ENCODE peak calls at places on chromosomes 12 and 14, in ten cellular contexts. One of them, this sample, is unnamed.

GRCh38 chr14:83559721-83560120 is 1970.2 kb upstream of the FLRT2 start:
- DNase-seq in islet precursor cell: no peak
- DNase-seq in smooth muscle cell of the brain vasculature: no peak
- DNase-seq in NCI-H1048: no peak
- DNase-seq in heart left ventricle: no peak
- DNase-seq in amniotic stem cell: no peak
- DNase-seq in tibial artery: no peak
- DNase-seq in activated T-helper 1 cell treated with anti-CD3 and anti-CD28 coated beads, Interleukin-12 subunit alpha, Interleukin-12 subunit beta, Interleukin-2, Interleukin-4 antibody, amounts not matched to agents 30 ng/mL and 10 ng/mL and 1 ng/mL, durations not matched to agents 14 hours and 24 hours and 36 hours: no peak
- DNase-seq in GM12865: no peak
- DNase-seq in psoas muscle: no peak
- DNase-seq in this sample: no peak

GRCh38 chr14:59246566-59246965 is 58.1 kb downstream of the DAAM1 start:
- DNase-seq in islet precursor cell: no peak
- DNase-seq in smooth muscle cell of the brain vasculature: no peak
- DNase-seq in NCI-H1048: no peak
- DNase-seq in heart left ventricle: no peak
- DNase-seq in amniotic stem cell: no peak
- DNase-seq in tibial artery: no peak
- DNase-seq in activated T-helper 1 cell treated with anti-CD3 and anti-CD28 coated beads, Interleukin-12 subunit alpha, Interleukin-12 subunit beta, Interleukin-2, Interleukin-4 antibody, amounts not matched to agents 30 ng/mL and 10 ng/mL and 1 ng/mL, durations not matched to agents 14 hours and 24 hours and 36 hours: no peak
- DNase-seq in GM12865: no peak
- DNase-seq in psoas muscle: no peak
- DNase-seq in this sample: no peak

GRCh38 chr12:2161478-2161877 is 108.7 kb downstream of the CACNA1C start:
- DNase-seq in islet precursor cell: no peak
- DNase-seq in smooth muscle cell of the brain vasculature: no peak
- DNase-seq in NCI-H1048: no peak
- DNase-seq in heart left ventricle: peak
- DNase-seq in amniotic stem cell: no peak
- DNase-seq in tibial artery: peak
- DNase-seq in activated T-helper 1 cell treated with anti-CD3 and anti-CD28 coated beads, Interleukin-12 subunit alpha, Interleukin-12 subunit beta, Interleukin-2, Interleukin-4 antibody, amounts not matched to agents 30 ng/mL and 10 ng/mL and 1 ng/mL, durations not matched to agents 14 hours and 24 hours and 36 hours: no peak
- DNase-seq in GM12865: no peak
- DNase-seq in psoas muscle: peak
- DNase-seq in this sample: no peak

GRCh38 chr14:105867961-105868599 is 341.7 kb downstream of the TMEM121 start:
- DNase-seq in islet precursor cell: peak
- DNase-seq in smooth muscle cell of the brain vasculature: no peak
- DNase-seq in NCI-H1048: no peak
- DNase-seq in heart left ventricle: peak
- DNase-seq in amniotic stem cell: no peak
- DNase-seq in tibial artery: peak
- DNase-seq in activated T-helper 1 cell treated with anti-CD3 and anti-CD28 coated beads, Interleukin-12 subunit alpha, Interleukin-12 subunit beta, Interleukin-2, Interleukin-4 antibody, amounts not matched to agents 30 ng/mL and 10 ng/mL and 1 ng/mL, durations not matched to agents 14 hours and 24 hours and 36 hours: no peak
- DNase-seq in GM12865: no peak
- DNase-seq in psoas muscle: no peak
- DNase-seq in this sample: no peak

GRCh38 chr14:95192306-95192705 is 35.0 kb upstream of the DICER1 start:
- DNase-seq in islet precursor cell: peak
- DNase-seq in smooth muscle cell of the brain vasculature: no peak
- DNase-seq in NCI-H1048: no peak
- DNase-seq in heart left ventricle: no peak
- DNase-seq in amniotic stem cell: no peak
- DNase-seq in tibial artery: no peak
- DNase-seq in activated T-helper 1 cell treated with anti-CD3 and anti-CD28 coated beads, Interleukin-12 subunit alpha, Interleukin-12 subunit beta, Interleukin-2, Interleukin-4 antibody, amounts not matched to agents 30 ng/mL and 10 ng/mL and 1 ng/mL, durations not matched to agents 14 hours and 24 hours and 36 hours: no peak
- DNase-seq in GM12865: no peak
- DNase-seq in psoas muscle: no peak
- DNase-seq in this sample: no peak

GRCh38 chr14:79395061-79395460 is 816.2 kb downstream of the DIO2 start:
- DNase-seq in islet precursor cell: no peak
- DNase-seq in smooth muscle cell of the brain vasculature: no peak
- DNase-seq in NCI-H1048: no peak
- DNase-seq in heart left ventricle: no peak
- DNase-seq in amniotic stem cell: no peak
- DNase-seq in tibial artery: no peak
- DNase-seq in activated T-helper 1 cell treated with anti-CD3 and anti-CD28 coated beads, Interleukin-12 subunit alpha, Interleukin-12 subunit beta, Interleukin-2, Interleukin-4 antibody, amounts not matched to agents 30 ng/mL and 10 ng/mL and 1 ng/mL, durations not matched to agents 14 hours and 24 hours and 36 hours: no peak
- DNase-seq in GM12865: no peak
- DNase-seq in psoas muscle: no peak
- DNase-seq in this sample: no peak

GRCh38 chr14:95533822-95534221 is 1.0 kb upstream of the GLRX5 start:
- DNase-seq in islet precursor cell: no peak
- DNase-seq in smooth muscle cell of the brain vasculature: no peak
- DNase-seq in NCI-H1048: no peak
- DNase-seq in heart left ventricle: no peak
- DNase-seq in amniotic stem cell: no peak
- DNase-seq in tibial artery: no peak
- DNase-seq in activated T-helper 1 cell treated with anti-CD3 and anti-CD28 coated beads, Interleukin-12 subunit alpha, Interleukin-12 subunit beta, Interleukin-2, Interleukin-4 antibody, amounts not matched to agents 30 ng/mL and 10 ng/mL and 1 ng/mL, durations not matched to agents 14 hours and 24 hours and 36 hours: no peak
- DNase-seq in GM12865: peak
- DNase-seq in psoas muscle: peak
- DNase-seq in this sample: no peak

GRCh38 chr12:73221836-73222235 is 949.7 kb downstream of the TRHDE start:
- DNase-seq in islet precursor cell: no peak
- DNase-seq in smooth muscle cell of the brain vasculature: no peak
- DNase-seq in NCI-H1048: no peak
- DNase-seq in heart left ventricle: no peak
- DNase-seq in amniotic stem cell: no peak
- DNase-seq in tibial artery: no peak
- DNase-seq in activated T-helper 1 cell treated with anti-CD3 and anti-CD28 coated beads, Interleukin-12 subunit alpha, Interleukin-12 subunit beta, Interleukin-2, Interleukin-4 antibody, amounts not matched to agents 30 ng/mL and 10 ng/mL and 1 ng/mL, durations not matched to agents 14 hours and 24 hours and 36 hours: no peak
- DNase-seq in GM12865: no peak
- DNase-seq in psoas muscle: no peak
- DNase-seq in this sample: no peak

GRCh38 chr12:105992849-105993740 is 145.7 kb downstream of the NUAK1 start:
- DNase-seq in islet precursor cell: no peak
- DNase-seq in smooth muscle cell of the brain vasculature: no peak
- DNase-seq in NCI-H1048: no peak
- DNase-seq in heart left ventricle: no peak
- DNase-seq in amniotic stem cell: no peak
- DNase-seq in tibial artery: no peak
- DNase-seq in activated T-helper 1 cell treated with anti-CD3 and anti-CD28 coated beads, Interleukin-12 subunit alpha, Interleukin-12 subunit beta, Interleukin-2, Interleukin-4 antibody, amounts not matched to agents 30 ng/mL and 10 ng/mL and 1 ng/mL, durations not matched to agents 14 hours and 24 hours and 36 hours: no peak
- DNase-seq in GM12865: no peak
- DNase-seq in psoas muscle: no peak
- DNase-seq in this sample: no peak

GRCh38 chr12:78121969-78122610 is 291.4 kb downstream of the NAV3 start:
- DNase-seq in islet precursor cell: peak
- DNase-seq in smooth muscle cell of the brain vasculature: peak
- DNase-seq in NCI-H1048: no peak
- DNase-seq in heart left ventricle: no peak
- DNase-seq in amniotic stem cell: no peak
- DNase-seq in tibial artery: no peak
- DNase-seq in activated T-helper 1 cell treated with anti-CD3 and anti-CD28 coated beads, Interleukin-12 subunit alpha, Interleukin-12 subunit beta, Interleukin-2, Interleukin-4 antibody, amounts not matched to agents 30 ng/mL and 10 ng/mL and 1 ng/mL, durations not matched to agents 14 hours and 24 hours and 36 hours: no peak
- DNase-seq in GM12865: no peak
- DNase-seq in psoas muscle: no peak
- DNase-seq in this sample: no peak

GRCh38 chr12:120394483-120395367 is 25.8 kb upstream of the MSI1 start:
- DNase-seq in islet precursor cell: peak
- DNase-seq in smooth muscle cell of the brain vasculature: no peak
- DNase-seq in NCI-H1048: no peak
- DNase-seq in heart left ventricle: no peak
- DNase-seq in amniotic stem cell: no peak
- DNase-seq in tibial artery: no peak
- DNase-seq in activated T-helper 1 cell treated with anti-CD3 and anti-CD28 coated beads, Interleukin-12 subunit alpha, Interleukin-12 subunit beta, Interleukin-2, Interleukin-4 antibody, amounts not matched to agents 30 ng/mL and 10 ng/mL and 1 ng/mL, durations not matched to agents 14 hours and 24 hours and 36 hours: no peak
- DNase-seq in GM12865: no peak
- DNase-seq in psoas muscle: no peak
- DNase-seq in this sample: no peak

GRCh38 chr12:46585854-46586621 is 213.5 kb upstream of the SLC38A2 start:
- DNase-seq in islet precursor cell: peak
- DNase-seq in smooth muscle cell of the brain vasculature: peak
- DNase-seq in NCI-H1048: no peak
- DNase-seq in heart left ventricle: no peak
- DNase-seq in amniotic stem cell: no peak
- DNase-seq in tibial artery: no peak
- DNase-seq in activated T-helper 1 cell treated with anti-CD3 and anti-CD28 coated beads, Interleukin-12 subunit alpha, Interleukin-12 subunit beta, Interleukin-2, Interleukin-4 antibody, amounts not matched to agents 30 ng/mL and 10 ng/mL and 1 ng/mL, durations not matched to agents 14 hours and 24 hours and 36 hours: peak
- DNase-seq in GM12865: peak
- DNase-seq in psoas muscle: no peak
- DNase-seq in this sample: peak

GRCh38 chr12:31004666-31005065 is 69.0 kb upstream of the DDX11 start:
- DNase-seq in islet precursor cell: peak
- DNase-seq in smooth muscle cell of the brain vasculature: no peak
- DNase-seq in NCI-H1048: no peak
- DNase-seq in heart left ventricle: peak
- DNase-seq in amniotic stem cell: no peak
- DNase-seq in tibial artery: no peak
- DNase-seq in activated T-helper 1 cell treated with anti-CD3 and anti-CD28 coated beads, Interleukin-12 subunit alpha, Interleukin-12 subunit beta, Interleukin-2, Interleukin-4 antibody, amounts not matched to agents 30 ng/mL and 10 ng/mL and 1 ng/mL, durations not matched to agents 14 hours and 24 hours and 36 hours: no peak
- DNase-seq in GM12865: no peak
- DNase-seq in psoas muscle: no peak
- DNase-seq in this sample: no peak

GRCh38 chr12:48815281-48816110 is 2.8 kb upstream of the CACNB3 start:
- DNase-seq in islet precursor cell: peak
- DNase-seq in smooth muscle cell of the brain vasculature: no peak
- DNase-seq in NCI-H1048: peak
- DNase-seq in heart left ventricle: peak
- DNase-seq in amniotic stem cell: peak
- DNase-seq in tibial artery: peak
- DNase-seq in activated T-helper 1 cell treated with anti-CD3 and anti-CD28 coated beads, Interleukin-12 subunit alpha, Interleukin-12 subunit beta, Interleukin-2, Interleukin-4 antibody, amounts not matched to agents 30 ng/mL and 10 ng/mL and 1 ng/mL, durations not matched to agents 14 hours and 24 hours and 36 hours: peak
- DNase-seq in GM12865: peak
- DNase-seq in psoas muscle: peak
- DNase-seq in this sample: peak

GRCh38 chr14:77041837-77042557 is 13.5 kb upstream of the IRF2BPL start:
- DNase-seq in islet precursor cell: peak
- DNase-seq in smooth muscle cell of the brain vasculature: no peak
- DNase-seq in NCI-H1048: no peak
- DNase-seq in heart left ventricle: no peak
- DNase-seq in amniotic stem cell: no peak
- DNase-seq in tibial artery: peak
- DNase-seq in activated T-helper 1 cell treated with anti-CD3 and anti-CD28 coated beads, Interleukin-12 subunit alpha, Interleukin-12 subunit beta, Interleukin-2, Interleukin-4 antibody, amounts not matched to agents 30 ng/mL and 10 ng/mL and 1 ng/mL, durations not matched to agents 14 hours and 24 hours and 36 hours: no peak
- DNase-seq in GM12865: peak
- DNase-seq in psoas muscle: peak
- DNase-seq in this sample: no peak

GRCh38 chr14:44763356-44763755 is 198.4 kb downstream of the KLHL28 start:
- DNase-seq in islet precursor cell: no peak
- DNase-seq in smooth muscle cell of the brain vasculature: no peak
- DNase-seq in NCI-H1048: no peak
- DNase-seq in heart left ventricle: no peak
- DNase-seq in amniotic stem cell: no peak
- DNase-seq in tibial artery: no peak
- DNase-seq in activated T-helper 1 cell treated with anti-CD3 and anti-CD28 coated beads, Interleukin-12 subunit alpha, Interleukin-12 subunit beta, Interleukin-2, Interleukin-4 antibody, amounts not matched to agents 30 ng/mL and 10 ng/mL and 1 ng/mL, durations not matched to agents 14 hours and 24 hours and 36 hours: no peak
- DNase-seq in GM12865: no peak
- DNase-seq in psoas muscle: no peak
- DNase-seq in this sample: no peak

GRCh38 chr12:85657836-85658235 is 178.4 kb downstream of the RASSF9 start:
- DNase-seq in islet precursor cell: no peak
- DNase-seq in smooth muscle cell of the brain vasculature: no peak
- DNase-seq in NCI-H1048: no peak
- DNase-seq in heart left ventricle: no peak
- DNase-seq in amniotic stem cell: no peak
- DNase-seq in tibial artery: no peak
- DNase-seq in activated T-helper 1 cell treated with anti-CD3 and anti-CD28 coated beads, Interleukin-12 subunit alpha, Interleukin-12 subunit beta, Interleukin-2, Interleukin-4 antibody, amounts not matched to agents 30 ng/mL and 10 ng/mL and 1 ng/mL, durations not matched to agents 14 hours and 24 hours and 36 hours: no peak
- DNase-seq in GM12865: no peak
- DNase-seq in psoas muscle: no peak
- DNase-seq in this sample: no peak

GRCh38 chr14:45838597-45838996 is 585.6 kb upstream of the MIS18BP1 start:
- DNase-seq in islet precursor cell: no peak
- DNase-seq in smooth muscle cell of the brain vasculature: no peak
- DNase-seq in NCI-H1048: no peak
- DNase-seq in heart left ventricle: no peak
- DNase-seq in amniotic stem cell: no peak
- DNase-seq in tibial artery: no peak
- DNase-seq in activated T-helper 1 cell treated with anti-CD3 and anti-CD28 coated beads, Interleukin-12 subunit alpha, Interleukin-12 subunit beta, Interleukin-2, Interleukin-4 antibody, amounts not matched to agents 30 ng/mL and 10 ng/mL and 1 ng/mL, durations not matched to agents 14 hours and 24 hours and 36 hours: no peak
- DNase-seq in GM12865: peak
- DNase-seq in psoas muscle: no peak
- DNase-seq in this sample: peak

GRCh38 chr12:66552753-66553152 is 126.1 kb downstream of the GRIP1 start:
- DNase-seq in islet precursor cell: no peak
- DNase-seq in smooth muscle cell of the brain vasculature: no peak
- DNase-seq in NCI-H1048: no peak
- DNase-seq in heart left ventricle: no peak
- DNase-seq in amniotic stem cell: no peak
- DNase-seq in tibial artery: no peak
- DNase-seq in activated T-helper 1 cell treated with anti-CD3 and anti-CD28 coated beads, Interleukin-12 subunit alpha, Interleukin-12 subunit beta, Interleukin-2, Interleukin-4 antibody, amounts not matched to agents 30 ng/mL and 10 ng/mL and 1 ng/mL, durations not matched to agents 14 hours and 24 hours and 36 hours: no peak
- DNase-seq in GM12865: no peak
- DNase-seq in psoas muscle: no peak
- DNase-seq in this sample: no peak

This sample was measured in NCI-H1436 treated with DMSO at 0.1 percent for 48 hours.